ENCODE peak calls at places on chromosomes 12 and 14, in ten cellular contexts. Q is fibroblast of pulmonary artery, A is AG04449, H is body of pancreas, Y is left ventricle myocardium inferior, C is GM23248, O is astrocyte of the spinal cord, Z is tibial artery, S is ovary, T is AG09309. D is an unnamed sample.

GRCh38 chr14:89842852-89843251 is 111.7 kb downstream of the EFCAB11 start:
- DNase-seq in T (no peak), S (no peak), O (no peak), Y (no peak), Q (no peak), H (no peak), C (no peak), Z (no peak), A (no peak), D (no peak)

GRCh38 chr12:58529897-58530296 is 390.4 kb downstream of the LRIG3 start:
- DNase-seq in Y (no peak), Q (peak; percentile 95), C (peak; percentile 94), Z (no peak), A (peak; percentile 89), T (peak; percentile 82), H (no peak), O (peak; percentile 97), S (no peak), D (peak; percentile 85)

GRCh38 chr12:46387697-46388096 is 15.1 kb upstream of the SLC38A2 start:
- DNase-seq in Q (no peak), T (no peak), A (no peak), H (no peak), Y (no peak), Z (no peak), C (no peak), O (no peak), S (no peak), D (no peak)

GRCh38 chr12:120007272-120007671 is 18.2 kb downstream of the BICDL1 start:
- DNase-seq in Q (no peak), C (no peak), T (no peak), H (no peak), Y (no peak), A (no peak), S (no peak), Z (no peak), O (no peak), D (no peak)

GRCh38 chr14:104614126-104614812 is 9.7 kb upstream of the TMEM179 start:
- DNase-seq in C (no peak), Y (no peak), T (no peak), O (no peak), Z (no peak), A (no peak), H (no peak), S (no peak), Q (no peak), D (no peak)

GRCh38 chr14:37595809-37596595 is 573 bp downstream of the TTC6 start:
- DNase-seq in S (no peak), A (no peak), Y (no peak), O (no peak), T (no peak), Z (no peak), H (peak; percentile 55), C (peak; percentile 53), Q (no peak), D (no peak)

GRCh38 chr14:54776361-54777001 is 126.1 kb downstream of the GCH1 start:
- DNase-seq in Z (peak; percentile 66), A (no peak), C (peak; percentile 86), S (no peak), H (no peak), Y (peak; percentile 70), O (peak; percentile 75), Q (peak; percentile 49), T (no peak), D (peak; percentile 55)

GRCh38 chr12:6752181-6752930 is 585 bp downstream of the MLF2 start:
- DNase-seq in Z (peak; percentile 50), Y (peak; percentile 55), S (no peak), H (no peak), Q (peak; percentile 62), C (peak; percentile 83), A (no peak), T (no peak), O (peak; percentile 52), D (no peak)

GRCh38 chr12:12403264-12404248 is 46.7 kb downstream of the BORCS5 start:
- DNase-seq in C (no peak), T (no peak), A (no peak), Q (peak; percentile 25), Y (no peak), H (no peak), S (no peak), O (no peak), Z (no peak), D (no peak)

DNA sequence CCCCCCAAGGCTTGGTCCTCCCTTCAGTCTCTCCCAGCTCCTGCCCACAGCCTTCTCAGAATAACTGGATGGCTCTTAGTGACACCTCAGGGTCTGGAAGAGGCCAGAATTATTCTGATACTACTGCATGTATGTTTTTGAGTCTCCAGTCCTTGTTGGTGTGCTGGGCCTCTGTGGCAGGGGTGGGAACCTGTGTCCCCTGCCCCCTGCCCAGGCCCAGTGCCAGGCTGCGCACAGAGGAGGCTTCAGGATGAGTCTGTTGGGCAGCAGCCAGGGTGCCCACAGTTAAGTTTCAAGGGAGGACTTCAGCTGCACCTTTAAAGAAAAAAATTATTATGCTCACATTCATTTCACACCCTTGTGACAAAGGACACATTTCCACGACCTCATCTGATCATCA is 348.3 kb downstream of the CACNA1C start:
- DNase-seq in A (no peak), S (no peak), C (no peak), H (no peak), O (no peak), Y (no peak), Q (no peak), Z (no peak), T (no peak), D (no peak)
- H3K4me3 ChIP-seq in A (no peak overlapping the region), S (no peak overlapping the region), C (no peak overlapping the region), H (no peak overlapping the region), O (no peak overlapping the region), Y (no peak overlapping the region), Q (no peak overlapping the region), Z (no peak overlapping the region), T (no peak overlapping the region), D (no peak overlapping the region)

DNA sequence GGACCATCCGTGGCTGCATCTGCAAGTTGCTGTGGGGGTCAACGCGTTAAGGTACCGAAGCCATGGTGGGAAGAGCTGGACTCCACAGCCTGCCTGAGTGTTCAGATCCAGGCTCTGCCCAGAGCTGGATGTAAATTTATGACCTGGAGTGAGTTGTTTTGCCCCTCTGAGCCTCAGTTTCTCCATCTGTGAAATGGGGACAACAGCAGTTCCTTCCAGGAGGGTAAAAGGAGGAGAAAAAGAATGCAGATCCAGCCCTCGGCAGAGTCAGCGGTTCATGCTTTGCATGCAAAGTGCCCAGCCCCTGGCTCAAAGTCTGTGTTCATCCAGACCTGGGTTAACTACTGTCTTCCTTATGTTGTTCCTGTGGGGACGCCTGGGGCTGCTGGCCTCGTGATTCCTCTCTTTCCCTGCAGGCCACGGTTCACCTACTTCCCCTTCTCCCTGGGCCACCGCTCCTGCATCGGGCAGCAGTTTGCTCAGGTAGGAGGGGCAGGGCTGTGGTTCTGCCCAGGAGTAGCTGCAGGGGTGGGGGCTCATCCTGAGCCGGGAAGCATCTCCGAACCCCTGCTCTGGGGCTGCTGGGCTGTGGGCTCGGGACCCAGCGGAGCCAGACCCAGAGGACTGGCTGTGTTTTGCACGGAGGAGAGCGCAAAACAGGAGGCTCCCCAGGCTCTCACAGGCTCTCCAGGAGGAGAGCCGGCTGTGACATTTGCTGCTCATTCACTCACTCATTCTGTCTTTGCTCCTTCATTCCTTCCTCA is 41.9 kb downstream of the CYP46A1 start:
- DNase-seq in T (no peak), A (no peak), Q (no peak), C (no peak), S (no peak), Z (no peak), H (peak; percentile 9), Y (no peak), O (no peak), D (no peak)
- H3K4me3 ChIP-seq in T (no peak overlapping the region), A (no peak overlapping the region), Q (no peak overlapping the region), C (no peak overlapping the region), S (no peak overlapping the region), Z (no peak overlapping the region), H (no peak overlapping the region), Y (no peak overlapping the region), O (no peak overlapping the region), D (no peak overlapping the region)

DNA sequence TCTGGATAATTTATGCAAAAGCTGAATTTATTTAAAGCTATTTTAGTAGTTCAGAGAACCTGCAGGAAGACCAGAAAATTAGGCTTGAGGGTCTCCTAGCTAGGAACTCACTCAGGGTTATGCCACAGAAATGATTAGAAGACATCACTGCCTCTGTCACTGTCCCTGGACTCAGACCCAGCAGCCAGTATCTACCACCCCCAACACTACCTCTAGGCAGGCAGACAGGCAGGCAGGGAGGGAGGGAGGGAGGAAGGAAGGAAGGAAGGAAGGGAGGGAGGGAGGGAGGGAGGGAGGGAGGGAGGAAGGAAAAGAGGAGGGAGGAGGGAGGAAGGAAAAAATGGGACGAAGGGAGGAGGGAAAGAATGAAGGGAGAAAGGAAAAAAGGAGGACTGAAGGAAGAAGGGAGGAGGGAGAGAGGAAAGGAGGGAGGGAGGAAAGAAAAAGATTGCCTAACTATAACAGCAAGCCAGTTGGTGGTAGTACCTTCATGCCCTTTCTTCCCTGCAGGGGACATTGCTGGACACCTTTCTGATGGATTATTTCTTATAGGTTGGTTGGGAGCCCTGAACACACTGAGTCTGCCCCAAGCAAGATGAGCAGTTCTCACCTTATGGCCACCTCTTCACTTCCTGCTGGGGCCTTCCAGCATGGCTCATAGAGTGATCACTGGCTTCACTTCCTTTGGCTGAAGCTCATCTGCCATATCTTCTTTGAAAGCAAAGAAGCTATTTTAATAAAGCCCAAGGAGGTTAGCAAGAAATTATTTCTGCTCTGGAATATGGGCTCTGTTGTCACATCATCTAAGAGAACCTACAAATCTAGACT is 49.7 kb downstream of the KICS2 start:
- DNase-seq in T (no peak), O (no peak), A (no peak), Q (no peak), Y (no peak), H (no peak), S (no peak), Z (no peak), C (peak; percentile 36), D (no peak)
- H3K4me3 ChIP-seq in T (no peak overlapping the region), O (no peak overlapping the region), A (no peak overlapping the region), Q (no peak overlapping the region), Y (no peak overlapping the region), H (no peak overlapping the region), S (no peak overlapping the region), Z (no peak overlapping the region), C (no peak overlapping the region), D (no peak overlapping the region)

GRCh38 chr14:61574514-61574807 is 120.9 kb upstream of the HIF1A start:
- DNase-seq in A (no peak), Y (no peak), Z (no peak), O (no peak), S (no peak), Q (no peak), T (no peak), H (no peak), C (no peak), D (no peak)

GRCh38 chr14:61571931-61572330 is 123.4 kb upstream of the HIF1A start:
- DNase-seq in A (no peak), Z (no peak), S (no peak), C (no peak), T (no peak), O (no peak), Y (no peak), Q (no peak), H (no peak), D (no peak)

GRCh38 chr14:61575126-61575525 is 120.2 kb upstream of the HIF1A start:
- DNase-seq in T (no peak), O (no peak), Z (no peak), H (no peak), Y (no peak), A (no peak), C (no peak), Q (no peak), S (no peak), D (no peak)

GRCh38 chr14:61573748-61574513 is 121.4 kb upstream of the HIF1A start:
- DNase-seq in Q (peak; percentile 72), O (peak; percentile 57), A (no peak), Z (no peak), C (peak; percentile 81), H (no peak), S (no peak), T (no peak), Y (no peak), D (no peak)

GRCh38 chr14:61573321-61573720 is 122.0 kb upstream of the HIF1A start:
- DNase-seq in Y (no peak), C (peak; percentile 49), O (no peak), A (no peak), H (no peak), Z (no peak), T (no peak), Q (no peak), S (no peak), D (no peak)
- H3K4me3 ChIP-seq in Y (no peak overlapping the region), C (peak overlapping the region; percentile 19), O (no peak overlapping the region), A (no peak overlapping the region), H (no peak overlapping the region), Z (no peak overlapping the region), T (no peak overlapping the region), Q (no peak overlapping the region), S (no peak overlapping the region), D (no peak overlapping the region)

D was measured in retinal pigment epithelial cell.